ENCODE peak calls at places on chromosome 21, in six cellular contexts. X is HCT116, H is mammary epithelial cell, A is OCI-LY7, Y is fibroblast of lung, V is Peyer's patch. N is an unnamed sample. For H3K4me1, the result is how much of the 10 kb centered on the place peaks cover.

GRCh38 chr21:36419996-36420395 is 34.8 kb downstream of the CHAF1B start:
- DNase-seq in X (peak), H (peak), V (peak), Y (peak), A (peak), N (peak)

GRCh38 chr21:25578070-25578961 is 29.0 kb downstream of the MRPL39 start:
- DNase-seq in Y (peak), H (no peak), X (no peak), V (no peak), A (no peak), N (no peak)

GRCh38 chr21:26761174-26761915 is 83.9 kb downstream of the ADAMTS1 start:
- DNase-seq in A (no peak), Y (no peak), V (no peak), X (no peak), H (no peak), N (no peak)

GRCh38 chr21:32726742-32727477 is 903 bp downstream of the SYNJ1 start:
- DNase-seq in Y (peak), V (peak), H (peak), X (no peak), A (peak), N (no peak)

GRCh38 chr21:33115586-33116541 is 45.9 kb downstream of the OLIG1 start:
- DNase-seq in V (no peak), X (no peak), Y (no peak), H (no peak), A (no peak), N (no peak)

GRCh38 chr21:37904879-37905278 is 11.4 kb downstream of the KCNJ6 start:
- DNase-seq in H (no peak), X (no peak), A (no peak), Y (peak), V (no peak), N (no peak)

GRCh38 chr21:39006653-39007417 is 176.4 kb downstream of the PSMG1 start:
- DNase-seq in V (no peak), A (peak), X (no peak), H (no peak), Y (no peak), N (peak)

GRCh38 chr21:32806810-32807386 is 35.3 kb upstream of the PAXBP1 start:
- DNase-seq in H (peak), V (no peak), Y (peak), A (no peak), X (no peak), N (no peak)

GRCh38 chr21:31530364-31530763 is 129.1 kb upstream of the SOD1 start:
- DNase-seq in V (no peak), X (no peak), A (no peak), H (no peak), Y (no peak), N (no peak)
- TF ChIP-seq CTCF in V (no peak), X (no peak), A (no peak), H (no peak), Y (no peak), N (no peak)

GRCh38 chr21:46091631-46092025 is 6.3 kb upstream of the COL6A2 start:
- DNase-seq in X (no peak), H (no peak), A (no peak), V (no peak), Y (no peak), N (no peak)
- H3K4me3 ChIP-seq in X (no peak), H (no peak), A (no peak), V (no peak), Y (peak), N (no peak)

DNA sequence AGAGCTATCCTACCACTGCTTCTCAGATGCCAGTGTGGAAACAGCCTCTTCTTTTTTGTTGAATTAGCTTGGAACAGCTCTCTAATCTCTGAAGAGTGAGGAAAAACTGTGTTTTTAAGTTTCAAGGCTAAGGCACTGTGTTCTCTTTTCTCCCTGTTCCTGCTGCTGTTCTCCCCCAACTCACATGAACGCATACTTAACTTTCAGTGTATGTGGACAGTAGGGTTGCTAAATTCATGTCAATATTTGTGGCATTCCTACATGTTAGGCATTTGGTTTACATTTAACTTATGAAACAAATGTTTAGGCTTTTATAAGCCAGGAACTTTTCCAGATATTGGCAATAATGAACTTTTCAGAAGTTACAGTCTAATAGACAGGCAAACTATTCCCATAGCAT is 6.8 kb downstream of the BACH1 start:
- DNase-seq in X (no peak), Y (no peak), V (no peak), A (no peak), H (no peak), N (no peak)
- H3K4me1 ChIP-seq in X (under half), Y (under half), V (under half), A (under half), H (under half), N (half or more)

DNA sequence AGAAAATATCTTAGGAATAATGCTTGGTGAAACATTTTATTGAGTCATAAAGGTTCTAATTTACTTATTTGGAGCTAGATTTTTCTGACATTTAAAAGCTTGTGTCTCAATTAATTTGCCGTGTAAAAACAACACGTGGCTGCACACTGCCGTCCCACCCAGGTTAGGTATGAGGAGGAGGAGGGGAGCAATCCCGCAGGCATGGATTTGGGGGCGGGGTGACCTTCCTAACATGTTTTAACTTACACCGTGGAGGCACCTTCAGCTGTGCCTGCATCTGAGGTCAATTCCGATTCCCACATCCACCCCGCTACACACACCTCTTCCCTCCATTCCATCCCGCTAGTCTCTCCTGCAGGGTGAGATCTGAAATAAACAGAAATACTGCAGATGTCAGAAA is 28.5 kb upstream of the UMODL1 start:
- DNase-seq in Y (no peak), H (no peak), X (no peak), A (no peak), V (no peak), N (no peak)
- TF ChIP-seq CTCF in Y (no peak), H (no peak), X (no peak), A (no peak), V (no peak), N (no peak)

GRCh38 chr21:34965200-34966174 is 83.6 kb downstream of the RUNX1 start:
- DNase-seq in A (no peak), H (peak), Y (peak), V (no peak), X (no peak), N (no peak)
- H3K4me3 ChIP-seq in A (no peak), H (no peak), Y (peak), V (no peak), X (no peak), N (no peak)

GRCh38 chr21:45456836-45457160 is 51.8 kb downstream of the COL18A1 start:
- DNase-seq in V (no peak), Y (no peak), H (no peak), X (no peak), A (no peak), N (no peak)
- H3K4me1 ChIP-seq in V (under half), Y (under half), H (under half), X (under half), A (under half), N (under half)

DNA sequence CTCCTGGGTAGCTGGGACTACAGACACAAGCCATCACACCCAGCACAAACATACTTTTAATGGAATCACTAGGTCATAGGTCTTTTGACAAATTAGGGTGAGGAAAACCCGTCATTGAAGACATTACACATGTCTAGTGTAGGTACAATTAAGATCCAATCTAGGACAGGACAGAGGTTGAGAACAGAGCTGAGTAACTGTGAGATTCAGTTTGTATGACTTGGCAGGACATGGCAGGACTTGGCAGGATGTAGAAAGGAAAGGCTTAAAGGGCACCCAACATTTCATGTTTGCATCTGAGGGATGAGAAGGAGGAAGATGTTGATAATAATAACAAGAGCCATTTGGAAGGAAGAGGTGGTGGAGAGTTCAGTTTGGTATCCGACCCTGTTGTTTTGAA is 483.8 kb downstream of the PCP4 start:
- DNase-seq in X (no peak), H (peak), Y (no peak), A (no peak), V (no peak), N (no peak)
- TF ChIP-seq CTCF in X (no peak), H (no peak), Y (no peak), A (no peak), V (no peak), N (no peak)

DNA sequence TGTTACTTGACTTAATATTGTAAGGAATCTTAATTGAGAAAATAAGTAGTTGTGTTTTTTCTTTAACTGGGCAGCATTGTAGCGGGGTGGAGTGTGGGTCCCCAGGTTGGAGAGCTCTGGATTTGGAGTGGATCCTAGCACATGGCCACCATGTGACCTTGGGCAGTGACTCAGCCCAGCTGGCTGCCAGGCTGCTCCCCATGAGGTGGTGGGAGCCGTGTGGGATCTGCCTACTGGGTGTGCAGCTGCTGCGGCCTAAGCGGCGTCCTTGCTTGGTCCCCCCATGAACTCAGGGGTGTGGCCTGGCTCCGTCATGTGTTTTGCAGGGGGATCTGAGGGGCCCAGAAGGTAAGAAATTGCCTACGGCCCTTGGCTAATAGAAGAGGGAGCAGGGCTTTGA is 68.1 kb downstream of the ADARB1 start:
- DNase-seq in H (no peak), X (no peak), V (no peak), A (no peak), Y (peak), N (no peak)
- H3K4me3 ChIP-seq in H (no peak), X (no peak), V (no peak), A (no peak), Y (no peak), N (no peak)

N was measured in lower lobe of right lung.